ENCODE peak calls at places on chromosomes 11 and 22, in five cellular contexts. F is Panc1, C is mucosa of descending colon, D is upper lobe of left lung, I is SK-N-SH treated with all-trans-retinoic acid at 6 μM for 48 hours. M is an unnamed sample.

GRCh38 chr11:27718853-27719574 is 18.8 kb upstream of the BDNF start:
- ATAC-seq in C (peak), D (peak), F (peak), I (peak), M (no peak)

GRCh38 chr11:61022311-61023085 is 51.0 kb downstream of the CD6 start:
- ATAC-seq in D (no peak), F (no peak), I (no peak), C (no peak), M (peak)

GRCh38 chr22:50046481-50047245 is 11.4 kb downstream of the TTLL8 start:
- ATAC-seq in D (peak), I (no peak), C (no peak), F (no peak), M (no peak)

GRCh38 chr11:72959998-72960731 is 146.0 kb downstream of the ATG16L2 start:
- ATAC-seq in C (no peak), F (no peak), D (no peak), I (no peak), M (no peak)

GRCh38 chr11:1967641-1968225 is 20.6 kb downstream of the MRPL23 start:
- ATAC-seq in F (no peak), D (no peak), I (no peak), C (no peak), M (no peak)

GRCh38 chr22:42926768-42927167 is 69.7 kb upstream of the ARFGAP3 start:
- ATAC-seq in C (no peak), I (no peak), F (no peak), D (no peak), M (no peak)

GRCh38 chr22:38193580-38193979 is 8.2 kb upstream of the MAFF start:
- ATAC-seq in C (no peak), D (peak), F (no peak), I (no peak), M (no peak)

GRCh38 chr11:44258839-44259420 is 51.0 kb downstream of the ALX4 start:
- ATAC-seq in C (no peak), F (no peak), D (no peak), I (no peak), M (no peak)

GRCh38 chr11:87150936-87151335 is 113.2 kb downstream of the TMEM135 start:
- ATAC-seq in F (no peak), D (no peak), C (no peak), I (no peak), M (no peak)

GRCh38 chr11:96180341-96180740 is 162.7 kb downstream of the MAML2 start:
- ATAC-seq in F (no peak), C (no peak), D (no peak), I (no peak), M (no peak)

GRCh38 chr11:78037056-78037455 is 14.0 kb upstream of the KCTD14 start:
- ATAC-seq in I (no peak), C (peak), F (no peak), D (no peak), M (peak)

GRCh38 chr11:126519653-126520573 is 164.4 kb downstream of the ST3GAL4 start:
- ATAC-seq in C (no peak), F (no peak), D (no peak), I (no peak), M (no peak)

GRCh38 chr11:67545280-67545679 is 22.0 kb upstream of the CABP2 start:
- ATAC-seq in I (no peak), C (peak), F (no peak), D (no peak), M (peak)

GRCh38 chr11:101996106-101996505 is 51.1 kb upstream of the CFAP300 start:
- ATAC-seq in D (no peak), C (no peak), F (no peak), I (no peak), M (no peak)

GRCh38 chr22:20567371-20567847 is 60.0 kb downstream of the MED15 start:
- ATAC-seq in C (no peak), D (no peak), I (peak), F (no peak), M (peak)

GRCh38 chr11:36622431-36623136 is 24.5 kb upstream of the RAG2 start:
- ATAC-seq in F (peak), I (peak), C (peak), D (no peak), M (no peak)

GRCh38 chr22:22974156-22974555 is 86.5 kb downstream of the IGLL5 start:
- ATAC-seq in C (no peak), I (no peak), D (no peak), F (no peak), M (no peak)

GRCh38 chr11:19419813-19420212 is 179.1 kb upstream of the E2F8 start:
- ATAC-seq in F (no peak), C (no peak), I (no peak), D (peak), M (peak)

GRCh38 chr11:44899959-44900358 is 50.7 kb downstream of the TP53I11 start:
- ATAC-seq in I (peak), D (no peak), C (peak), F (peak), M (peak)

GRCh38 chr11:65444314-65445051 is 21.9 kb downstream of the NEAT1 start:
- ATAC-seq in D (no peak), C (no peak), F (peak), I (peak), M (no peak)

GRCh38 chr11:111624602-111625001 is 22.4 kb downstream of the SIK2 start:
- ATAC-seq in D (no peak), I (no peak), F (no peak), C (no peak), M (no peak)

GRCh38 chr11:111324277-111324720 is 26.0 kb downstream of the POU2AF3 start:
- ATAC-seq in F (no peak), D (peak), I (peak), C (no peak), M (no peak)

GRCh38 chr11:18203723-18204122 is 31.1 kb downstream of the MRGPRX4 start:
- ATAC-seq in F (peak), D (peak), C (no peak), I (peak), M (no peak)

GRCh38 chr11:106381895-106382294 is 304.4 kb downstream of the AASDHPPT start:
- ATAC-seq in D (no peak), C (no peak), I (peak), F (no peak), M (no peak)

GRCh38 chr11:60870733-60871377 is 3.5 kb downstream of the ZP1 start:
- ATAC-seq in C (no peak), F (no peak), I (no peak), D (no peak), M (no peak)

GRCh38 chr11:17184882-17185587 is 22.8 kb downstream of the PIK3C2A start:
- ATAC-seq in C (no peak), F (no peak), D (no peak), I (no peak), M (peak)

GRCh38 chr11:105609832-105610781 is at the start of gene GRIA4:
- ATAC-seq in C (peak), F (peak), D (peak), I (peak), M (no peak)

GRCh38 chr11:45671246-45672171 is 6.1 kb upstream of the CHST1 start:
- ATAC-seq in D (no peak), C (no peak), I (no peak), F (peak), M (no peak)

GRCh38 chr11:72693271-72693968 is 19.2 kb upstream of the PDE2A start:
- ATAC-seq in D (no peak), F (no peak), C (no peak), I (no peak), M (no peak)

GRCh38 chr11:75500742-75501141 is 25.0 kb downstream of the GDPD5 start:
- ATAC-seq in D (no peak), F (no peak), I (no peak), C (no peak), M (no peak)

GRCh38 chr11:19987243-19987870 is 172.9 kb downstream of the DBX1 start:
- ATAC-seq in I (no peak), F (no peak), C (no peak), D (no peak), M (no peak)

GRCh38 chr22:46537221-46537945 is at the start of gene CELSR1:
- ATAC-seq in D (peak), I (no peak), C (peak), F (peak), M (peak)

GRCh38 chr11:124882339-124883071 is 15.2 kb downstream of the ROBO4 start:
- ATAC-seq in F (no peak), I (no peak), C (peak), D (peak), M (no peak)

GRCh38 chr11:7573558-7574296 is 59.9 kb downstream of the PPFIBP2 start:
- ATAC-seq in F (no peak), D (no peak), I (no peak), C (peak), M (no peak)

GRCh38 chr22:49903322-49904039 is 14.8 kb downstream of the ALG12 start:
- ATAC-seq in I (no peak), D (no peak), C (no peak), F (no peak), M (no peak)

GRCh38 chr11:32435947-32436750 is 810 bp upstream of the WT1 start:
- ATAC-seq in F (peak), D (peak), C (no peak), I (no peak), M (no peak)

GRCh38 chr11:130581631-130582030 is 133.2 kb downstream of the ADAMTS15 start:
- ATAC-seq in I (peak), C (no peak), F (no peak), D (no peak), M (no peak)

GRCh38 chr11:77524539-77524938 is 50.6 kb upstream of the PAK1 start:
- ATAC-seq in I (no peak), C (no peak), F (no peak), D (no peak), M (no peak)

GRCh38 chr11:100831929-100832480 is 144.9 kb downstream of the ARHGAP42 start:
- ATAC-seq in F (no peak), I (no peak), D (no peak), C (no peak), M (no peak)